ENCODE peak calls at places on chromosomes 5 and 9, in ten cellular contexts. V is right atrium auricular region; U is adipocyte; R is CD8-positive, alpha-beta T cell; L is uterus; T is HCT116; F is left lung; Q is body of pancreas; C is right lobe of liver; I is tibial nerve. N is an unnamed sample. For H3K4me1, the result is how much of the 10 kb centered on the place peaks cover.

GRCh38 chr9:135969064-135969683 is 8.0 kb upstream of the UBAC1 start:
- DNase-seq in V (no peak), U (no peak), R (no peak), L (no peak), T (no peak), F (no peak), Q (no peak), C (no peak), I (no peak), N (no peak)

GRCh38 chr5:76402880-76403712 is at the start of gene IQGAP2:
- DNase-seq in V (no peak), U (peak), R (peak), L (peak), T (peak), F (peak), Q (peak), C (peak), I (peak), N (peak)

GRCh38 chr5:80925940-80926339 is 34.2 kb upstream of the RASGRF2 start:
- DNase-seq in V (no peak), U (no peak), R (no peak), L (no peak), T (no peak), F (no peak), Q (no peak), C (no peak), I (no peak), N (no peak)

GRCh38 chr5:6902597-6902996 is 189.4 kb downstream of the TENT4A start:
- DNase-seq in V (no peak), U (no peak), R (no peak), L (no peak), T (no peak), F (no peak), Q (peak), C (no peak), I (no peak), N (no peak)

GRCh38 chr5:11346336-11346735 is 557.9 kb downstream of the CTNND2 start:
- DNase-seq in V (no peak), U (no peak), R (no peak), L (no peak), T (no peak), F (no peak), Q (no peak), C (no peak), I (no peak), N (no peak)

GRCh38 chr9:23088932-23089364 is 642.3 kb downstream of the DMRTA1 start:
- DNase-seq in V (no peak), U (no peak), R (no peak), L (no peak), T (no peak), F (no peak), Q (no peak), C (no peak), I (no peak), N (no peak)

GRCh38 chr5:16792278-16793275 is 143.5 kb downstream of the MYO10 start:
- DNase-seq in V (no peak), U (no peak), R (no peak), L (no peak), T (no peak), F (no peak), Q (no peak), C (no peak), I (no peak), N (no peak)

GRCh38 chr5:78638423-78638822 is 10.1 kb downstream of the LHFPL2 start:
- DNase-seq in V (peak), U (peak), R (no peak), L (peak), T (no peak), F (peak), Q (peak), C (no peak), I (no peak), N (peak)

GRCh38 chr9:35733109-35733541 is 659 bp downstream of the CREB3 start:
- DNase-seq in V (no peak), U (peak), R (no peak), L (no peak), T (peak), F (no peak), Q (no peak), C (no peak), I (no peak), N (peak)

GRCh38 chr5:19987594-19988345 is at the start of gene CDH18:
- DNase-seq in V (no peak), U (peak), R (no peak), L (no peak), T (no peak), F (peak), Q (peak), C (no peak), I (peak), N (no peak)

GRCh38 chr5:136155078-136155477 is 22.4 kb downstream of the SMAD5 start:
- DNase-seq in V (no peak), U (no peak), R (no peak), L (no peak), T (no peak), F (no peak), Q (no peak), C (no peak), I (no peak), N (no peak)

GRCh38 chr9:68446836-68447235 is 90.4 kb downstream of the PGM5 start:
- DNase-seq in V (no peak), U (no peak), R (no peak), L (peak), T (no peak), F (no peak), Q (no peak), C (no peak), I (no peak), N (peak)

GRCh38 chr5:87769137-87769536 is 356.4 kb upstream of the CCNH start:
- DNase-seq in V (no peak), U (no peak), R (no peak), L (no peak), T (no peak), F (no peak), Q (no peak), C (no peak), I (no peak), N (no peak)

GRCh38 chr5:98968056-98968564 is 39.3 kb upstream of the CHD1 start:
- DNase-seq in V (no peak), U (no peak), R (no peak), L (no peak), T (no peak), F (no peak), Q (no peak), C (no peak), I (no peak), N (no peak)

GRCh38 chr5:111741270-111741669 is 15.7 kb downstream of the NREP start:
- DNase-seq in V (no peak), U (no peak), R (no peak), L (no peak), T (no peak), F (no peak), Q (no peak), C (no peak), I (no peak), N (no peak)

GRCh38 chr5:177474094-177474493 is 660 bp upstream of the DBN1 start:
- DNase-seq in V (no peak), U (no peak), R (no peak), L (no peak), T (no peak), F (no peak), Q (no peak), C (no peak), I (no peak), N (no peak)

GRCh38 chr9:79430599-79430998 is 141.2 kb upstream of the TLE4 start:
- DNase-seq in V (no peak), U (no peak), R (no peak), L (no peak), T (no peak), F (no peak), Q (no peak), C (no peak), I (no peak), N (no peak)

GRCh38 chr5:4817742-4818141 is 322.4 kb upstream of the ADAMTS16 start:
- DNase-seq in V (no peak), U (no peak), R (no peak), L (no peak), T (no peak), F (no peak), Q (no peak), C (no peak), I (no peak), N (no peak)

GRCh38 chr5:141880961-141881801 is 3.0 kb upstream of the PCDH1 start:
- DNase-seq in V (no peak), U (no peak), R (no peak), L (no peak), T (no peak), F (no peak), Q (no peak), C (peak), I (no peak), N (no peak)

GRCh38 chr5:83518676-83519075 is 47.1 kb downstream of the VCAN start:
- DNase-seq in V (no peak), U (peak), R (no peak), L (no peak), T (no peak), F (no peak), Q (no peak), C (no peak), I (no peak), N (no peak)

GRCh38 chr5:169567079-169567478 is 16.5 kb upstream of the SPDL1 start:
- DNase-seq in V (no peak), U (peak), R (no peak), L (no peak), T (no peak), F (no peak), Q (no peak), C (no peak), I (no peak), N (no peak)

GRCh38 chr5:39475055-39475454 is 50.3 kb upstream of the DAB2 start:
- DNase-seq in V (no peak), U (no peak), R (no peak), L (no peak), T (no peak), F (no peak), Q (no peak), C (no peak), I (no peak), N (no peak)

GRCh38 chr9:114348906-114349482 is 19.3 kb downstream of the ORM2 start:
- DNase-seq in V (peak), U (peak), R (peak), L (peak), T (peak), F (peak), Q (no peak), C (no peak), I (peak), N (peak)

GRCh38 chr5:139711067-139711851 is 63.1 kb downstream of the CXXC5 start:
- DNase-seq in V (no peak), U (peak), R (peak), L (no peak), T (no peak), F (no peak), Q (peak), C (no peak), I (no peak), N (no peak)

GRCh38 chr5:175464414-175465233 is 13.7 kb upstream of the SFXN1 start:
- DNase-seq in V (no peak), U (peak), R (peak), L (no peak), T (peak), F (no peak), Q (peak), C (peak), I (no peak), N (no peak)

GRCh38 chr9:98971168-98971914 is 27.6 kb downstream of the COL15A1 start:
- DNase-seq in V (no peak), U (peak), R (no peak), L (peak), T (no peak), F (no peak), Q (no peak), C (no peak), I (no peak), N (no peak)

GRCh38 chr5:140965905-140966292 is 377 bp upstream of the PCDHAC2 start:
- DNase-seq in V (no peak), U (no peak), R (no peak), L (peak), T (no peak), F (no peak), Q (no peak), C (no peak), I (no peak), N (no peak)

GRCh38 chr5:177094224-177095087 is 7.7 kb downstream of the FGFR4 start:
- DNase-seq in V (peak), U (peak), R (no peak), L (peak), T (no peak), F (no peak), Q (peak), C (peak), I (peak), N (no peak)

GRCh38 chr5:17118631-17119030 is 98.8 kb upstream of the BASP1 start:
- DNase-seq in V (peak), U (peak), R (no peak), L (peak), T (peak), F (peak), Q (peak), C (peak), I (no peak), N (no peak)

GRCh38 chr9:115642285-115642684 is 511.3 kb upstream of the PAPPA start:
- DNase-seq in V (no peak), U (no peak), R (no peak), L (no peak), T (no peak), F (no peak), Q (no peak), C (no peak), I (no peak), N (no peak)
- H3K4me1 ChIP-seq in V (under half), U (under half), R (under half), L (under half), T (under half), F (under half), Q (under half), C (under half), I (under half), N (under half)

DNA sequence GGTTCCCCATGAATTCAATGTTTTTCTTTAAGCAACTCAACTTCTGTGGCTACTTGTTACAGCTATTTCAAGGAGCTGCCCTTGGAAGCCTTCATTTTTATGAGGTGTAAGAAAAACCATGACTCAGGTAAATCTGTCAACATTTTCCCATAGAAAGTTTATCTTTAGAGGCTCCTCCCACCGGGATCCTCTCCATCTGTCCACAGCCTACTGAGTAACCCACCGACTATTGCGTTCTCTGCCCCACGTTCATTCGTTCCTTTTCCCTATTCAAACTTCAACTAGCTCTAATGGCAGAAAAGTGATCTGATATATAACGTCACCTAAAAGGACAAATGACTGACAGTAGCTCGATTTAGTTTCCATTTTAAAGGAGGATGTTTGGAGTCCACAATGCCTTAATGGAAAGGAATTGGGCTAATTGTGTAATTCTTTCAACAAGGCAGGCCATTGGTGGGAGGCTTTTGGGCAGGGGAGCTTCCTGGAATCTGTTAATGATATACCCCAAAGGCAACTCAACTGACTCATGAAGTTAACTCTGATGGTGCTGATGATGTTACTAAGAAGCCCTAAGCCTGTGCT is 29.3 kb upstream of the NR3C1 start:
- DNase-seq in V (no peak), U (no peak), R (no peak), L (no peak), T (no peak), F (no peak), Q (no peak), C (peak), I (no peak), N (no peak)
- H3K4me3 ChIP-seq in V (no peak), U (no peak), R (no peak), L (no peak), T (no peak), F (no peak), Q (no peak), C (peak), I (no peak), N (no peak)

DNA sequence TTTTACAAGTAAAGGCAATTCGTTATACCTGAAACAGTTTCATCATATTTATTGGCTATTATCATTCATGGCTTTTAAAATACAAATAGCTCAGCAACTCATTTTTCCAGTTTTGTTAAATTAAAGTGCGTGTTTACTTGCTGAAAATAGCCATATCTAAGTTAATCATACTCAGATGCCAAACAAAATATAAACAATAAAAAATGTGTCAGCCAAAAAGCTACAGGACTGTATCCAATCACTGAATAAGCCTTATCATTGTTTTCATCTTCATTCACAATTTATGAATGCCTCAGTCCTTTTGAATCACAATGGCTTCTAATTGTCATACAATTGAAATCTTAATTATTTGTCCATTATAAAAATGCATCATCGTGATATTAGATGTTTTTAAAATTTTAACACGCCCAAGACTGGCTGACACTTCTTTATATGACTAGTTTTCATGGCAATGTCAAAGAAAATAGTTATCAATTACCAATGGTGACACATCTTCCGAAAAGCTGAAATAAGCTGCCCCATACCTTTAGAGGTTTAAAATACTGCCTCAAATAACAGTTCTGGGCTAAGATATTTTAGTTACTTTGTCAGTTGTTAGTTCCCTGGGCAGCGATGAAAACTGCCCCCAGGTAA is 1.9 kb downstream of the NFIB start:
- DNase-seq in V (no peak), U (peak), R (no peak), L (no peak), T (no peak), F (no peak), Q (no peak), C (no peak), I (no peak), N (no peak)
- H3K4me1 ChIP-seq in V (under half), U (under half), R (under half), L (under half), T (under half), F (under half), Q (under half), C (under half), I (under half), N (under half)

GRCh38 chr5:132422720-132423442 is 53.4 kb downstream of the SLC22A5 start:
- DNase-seq in V (peak), U (no peak), R (peak), L (no peak), T (no peak), F (peak), Q (peak), C (peak), I (no peak), N (no peak)

GRCh38 chr5:132421442-132421841 is 51.9 kb downstream of the SLC22A5 start:
- DNase-seq in V (no peak), U (no peak), R (no peak), L (no peak), T (no peak), F (no peak), Q (no peak), C (no peak), I (no peak), N (no peak)

GRCh38 chr5:132419517-132420468 is 50.3 kb downstream of the SLC22A5 start:
- DNase-seq in V (no peak), U (peak), R (peak), L (peak), T (peak), F (peak), Q (peak), C (peak), I (peak), N (peak)

GRCh38 chr5:132418876-132419275 is 49.4 kb downstream of the SLC22A5 start:
- DNase-seq in V (no peak), U (no peak), R (no peak), L (no peak), T (no peak), F (no peak), Q (no peak), C (no peak), I (no peak), N (no peak)

DNA sequence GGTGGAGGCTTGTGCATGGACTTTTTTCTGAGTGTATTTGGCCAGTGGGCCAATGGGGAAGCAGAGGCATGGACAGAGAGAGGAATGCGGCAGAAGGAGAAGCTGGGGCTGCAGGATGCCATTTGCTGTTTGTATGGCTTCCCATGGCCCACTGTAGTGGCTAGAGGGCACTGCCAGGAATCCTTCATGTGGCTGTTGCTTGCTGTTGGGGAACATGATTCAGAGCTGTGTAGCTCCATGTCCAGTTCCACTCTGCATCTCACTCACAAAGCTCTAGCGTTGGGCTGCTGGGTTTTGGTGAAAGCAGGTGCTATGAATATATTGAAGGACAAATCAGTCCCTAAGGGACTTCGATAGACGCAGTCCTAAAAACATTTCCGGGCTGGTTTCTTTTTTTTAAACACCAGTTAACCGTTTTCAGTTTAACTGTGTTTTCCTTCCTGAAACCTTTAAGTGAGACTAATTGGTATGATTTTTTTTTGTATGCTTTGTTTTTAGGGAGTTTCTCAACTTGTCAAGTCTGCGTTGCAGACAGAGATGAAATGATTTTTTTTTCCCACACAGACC is 51.3 kb downstream of the SLC22A5 start:
- DNase-seq in V (no peak), U (no peak), R (no peak), L (no peak), T (no peak), F (peak), Q (no peak), C (no peak), I (no peak), N (peak)
- H3K4me3 ChIP-seq in V (no peak), U (no peak), R (peak), L (no peak), T (no peak), F (no peak), Q (no peak), C (no peak), I (no peak), N (no peak)

GRCh38 chr5:34709861-34710673 is 53.9 kb downstream of the RAI14 start:
- DNase-seq in V (no peak), U (peak), R (no peak), L (no peak), T (no peak), F (no peak), Q (no peak), C (no peak), I (no peak), N (no peak)

GRCh38 chr5:34716986-34717385 is 60.9 kb downstream of the RAI14 start:
- DNase-seq in V (no peak), U (no peak), R (no peak), L (no peak), T (no peak), F (no peak), Q (no peak), C (no peak), I (no peak), N (no peak)

GRCh38 chr5:34708777-34709176 is 52.6 kb downstream of the RAI14 start:
- DNase-seq in V (no peak), U (no peak), R (no peak), L (no peak), T (no peak), F (no peak), Q (no peak), C (no peak), I (no peak), N (no peak)

GRCh38 chr5:34715711-34716110 is 59.6 kb downstream of the RAI14 start:
- DNase-seq in V (no peak), U (no peak), R (no peak), L (no peak), T (no peak), F (no peak), Q (no peak), C (no peak), I (no peak), N (no peak)

DNA sequence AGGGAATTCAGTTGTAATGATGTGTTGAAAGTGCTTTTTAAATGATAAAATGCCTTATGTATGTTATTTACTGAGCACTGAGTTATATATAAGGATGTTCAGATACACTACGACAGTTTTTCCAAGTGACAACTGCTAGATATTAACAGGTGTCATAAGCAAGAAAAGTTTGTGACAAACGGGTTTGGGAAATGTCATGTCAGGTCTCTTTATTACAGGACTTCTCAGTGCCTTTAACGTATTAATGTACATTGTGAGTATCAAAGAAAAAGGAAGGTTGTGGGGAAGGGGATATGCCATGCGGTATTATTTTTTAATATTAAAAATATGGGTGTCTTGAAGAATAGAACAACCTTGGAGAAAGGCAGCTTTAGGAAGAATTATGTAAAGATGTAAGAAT is 56.4 kb downstream of the RAI14 start:
- DNase-seq in V (no peak), U (no peak), R (no peak), L (no peak), T (no peak), F (no peak), Q (no peak), C (no peak), I (no peak), N (no peak)
- H3K4me1 ChIP-seq in V (under half), U (under half), R (under half), L (under half), T (under half), F (under half), Q (under half), C (under half), I (under half), N (under half)

GRCh38 chr9:105341784-105342183 is 97.3 kb downstream of the SLC44A1 start:
- DNase-seq in V (no peak), U (peak), R (no peak), L (no peak), T (no peak), F (no peak), Q (no peak), C (no peak), I (no peak), N (no peak)
- H3K4me3 ChIP-seq in V (no peak), U (peak), R (no peak), L (no peak), T (no peak), F (no peak), Q (no peak), C (no peak), I (no peak), N (no peak)